ENCODE peak calls at places on chromosomes 13 and 19, in four cellular contexts. F is iris pigment epithelial cell, W is posterior cingulate gyrus, J is AG20443. G is an unnamed sample.

GRCh38 chr13:46386996-46387851 is at the start of gene RUBCNL:
- DNase-seq in F (no peak), W (peak), J (peak), G (peak)

GRCh38 chr19:6828698-6829633 is 56.5 kb downstream of the VAV1 start:
- DNase-seq in F (no peak), W (no peak), J (no peak), G (no peak)

GRCh38 chr13:70895599-70895998 is 787.3 kb upstream of the KLHL1 start:
- DNase-seq in F (no peak), W (no peak), J (no peak), G (no peak)

GRCh38 chr19:1295169-1296012 is 9.7 kb downstream of the EFNA2 start:
- DNase-seq in F (no peak), W (no peak), J (peak), G (peak)

GRCh38 chr13:52353116-52353718 is 52.8 kb downstream of the THSD1 start:
- DNase-seq in F (peak), W (no peak), J (peak), G (peak)

GRCh38 chr19:40650749-40651305 is 39.6 kb downstream of the NUMBL start:
- DNase-seq in F (no peak), W (no peak), J (peak), G (no peak)

GRCh38 chr19:58097349-58097748 is 682 bp downstream of the ZSCAN18 start:
- DNase-seq in F (no peak), W (no peak), J (no peak), G (no peak)

GRCh38 chr19:579842-580155 is 7.4 kb downstream of the BSG start:
- DNase-seq in F (no peak), W (no peak), J (no peak), G (no peak)

GRCh38 chr13:47397739-47398138 is 500.9 kb upstream of the HTR2A start:
- DNase-seq in F (peak), W (no peak), J (no peak), G (peak)

GRCh38 chr13:114142640-114143490 is 10.4 kb upstream of the RASA3 start:
- DNase-seq in F (no peak), W (no peak), J (no peak), G (peak)

GRCh38 chr13:110317496-110318195 is 10.6 kb downstream of the COL4A2 start:
- DNase-seq in F (no peak), W (no peak), J (no peak), G (no peak)

GRCh38 chr19:12778020-12778904 is 2.9 kb upstream of the HOOK2 start:
- DNase-seq in F (peak), W (peak), J (peak), G (peak)

GRCh38 chr19:48635966-48636858 is 967 bp downstream of the DBP start:
- DNase-seq in F (no peak), W (no peak), J (no peak), G (no peak)

GRCh38 chr19:1161716-1162115 is 12.4 kb downstream of the SBNO2 start:
- DNase-seq in F (peak), W (no peak), J (no peak), G (peak)

GRCh38 chr19:16571689-16572331 is 405 bp downstream of the SLC35E1 start:
- DNase-seq in F (peak), W (peak), J (no peak), G (no peak)

GRCh38 chr13:110436276-110436675 is 125.2 kb downstream of the RAB20 start:
- DNase-seq in F (peak), W (no peak), J (no peak), G (no peak)

GRCh38 chr13:72304121-72304745 is 423.2 kb downstream of the MZT1 start:
- DNase-seq in F (peak), W (no peak), J (no peak), G (no peak)

GRCh38 chr13:69324109-69324886 is 783.3 kb upstream of the ATXN8OS start:
- DNase-seq in F (peak), W (no peak), J (no peak), G (peak)

GRCh38 chr13:50106559-50106958 is 91.3 kb downstream of the KCNRG start:
- DNase-seq in F (no peak), W (no peak), J (no peak), G (no peak)

GRCh38 chr19:2302319-2303208 is 5.4 kb downstream of the LINGO3 start:
- DNase-seq in F (peak), W (no peak), J (peak), G (peak)

GRCh38 chr19:38037151-38037611 is 130.2 kb downstream of the SIPA1L3 start:
- DNase-seq in F (no peak), W (no peak), J (no peak), G (no peak)

GRCh38 chr13:63044617-63045016 is 1629.0 kb upstream of the PCDH20 start:
- DNase-seq in F (no peak), W (no peak), J (no peak), G (no peak)

GRCh38 chr19:54121259-54121658 is 5.7 kb downstream of the PRPF31 start:
- DNase-seq in F (no peak), W (no peak), J (no peak), G (no peak)

GRCh38 chr19:50607874-50608785 is 31.6 kb downstream of the SYT3 start:
- DNase-seq in F (peak), W (peak), J (peak), G (peak)

GRCh38 chr19:37991841-37992248 is 84.8 kb downstream of the SIPA1L3 start:
- DNase-seq in F (peak), W (peak), J (no peak), G (no peak)

GRCh38 chr19:52679598-52679997 is 41.4 kb upstream of the ZNF83 start:
- DNase-seq in F (no peak), W (no peak), J (no peak), G (no peak)

G was measured in amniotic epithelial cell.